ENCODE peak calls at places on chromosomes 1 and 21, in six cellular contexts. Q, G, R, N, O and Z are unnamed samples.
A peak's percentile ranks its signal among the peaks of the same experiment; 100 is the strongest.

GRCh38 chr21:44391345-44392091 is 38.1 kb downstream of the TRPM2 start:
- ATAC-seq in G (peak; percentile 34), Q (no peak), R (no peak), N (no peak), O (peak; percentile 51), Z (no peak)

GRCh38 chr1:98048234-98048633 is 127.4 kb upstream of the DPYD start:
- ATAC-seq in R (peak; percentile 79), Q (peak; percentile 13), G (peak; percentile 92), N (peak; percentile 81), O (peak; percentile 90), Z (peak; percentile 65)

GRCh38 chr1:42418516-42418915 is 37.3 kb downstream of the ZMYND12 start:
- ATAC-seq in G (no peak), O (no peak), R (no peak), N (no peak), Q (no peak), Z (no peak)

GRCh38 chr1:229199261-229199850 is 71.6 kb upstream of the RAB4A start:
- ATAC-seq in Q (no peak), N (no peak), R (peak; percentile 24), O (peak; percentile 49), G (peak; percentile 30), Z (no peak)

GRCh38 chr1:25467616-25468015 is 36.9 kb downstream of the MACO1 start:
- ATAC-seq in R (no peak), G (no peak), O (no peak), Q (no peak), N (peak; percentile 11), Z (no peak)

GRCh38 chr1:198018529-198018928 is 101.4 kb downstream of the LHX9 start:
- ATAC-seq in N (no peak), R (no peak), Q (peak; percentile 88), O (no peak), G (peak; percentile 35), Z (no peak)

GRCh38 chr1:239717097-239718051 is 331.0 kb downstream of the CHRM3 start:
- ATAC-seq in R (no peak), G (no peak), O (no peak), N (no peak), Q (no peak), Z (no peak)

GRCh38 chr1:1232224-1232800 is at the start of gene B3GALT6:
- ATAC-seq in G (no peak), N (no peak), R (peak; percentile 28), O (no peak), Q (no peak), Z (no peak)

GRCh38 chr21:43370091-43370658 is 56.8 kb downstream of the SIK1 start:
- ATAC-seq in Q (no peak), N (no peak), G (no peak), O (no peak), R (no peak), Z (no peak)

GRCh38 chr1:145926706-145927072 is 595 bp downstream of the RBM8A start:
- ATAC-seq in G (peak; percentile 6), Q (peak; percentile 44), N (no peak), O (peak; percentile 3), R (peak; percentile 42), Z (no peak)

DNA sequence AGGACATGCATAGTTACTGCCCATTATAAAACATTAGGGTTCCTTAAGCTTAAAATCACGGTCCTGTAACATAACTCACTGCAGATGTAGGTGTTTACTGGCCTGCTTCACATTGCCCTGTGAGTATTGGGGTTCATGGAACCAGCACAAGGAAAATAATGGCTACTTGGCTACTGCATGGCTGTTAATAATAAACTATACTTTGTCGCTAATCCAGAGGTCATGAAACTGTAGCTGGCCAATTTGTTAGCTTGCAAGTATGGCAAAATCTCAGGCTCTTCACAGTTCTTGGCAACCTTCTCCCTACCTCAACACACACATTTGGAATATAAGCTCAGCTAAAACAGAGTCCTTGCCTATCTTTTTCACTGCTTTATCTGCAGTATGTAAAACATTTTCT is 274.0 kb upstream of the NR5A2 start:
- ATAC-seq in Q (no peak), O (no peak), R (no peak), N (no peak), G (no peak), Z (no peak)
- TF ChIP-seq CTCF in Q (no peak), O (no peak), R (no peak), N (no peak), G (no peak), Z (no peak)

GRCh38 chr1:169109561-169110134 is 3.2 kb downstream of the ATP1B1 start:
- ATAC-seq in G (peak; percentile 44), O (peak; percentile 49), N (no peak), Q (peak; percentile 61), R (peak; percentile 43), Z (peak; percentile 31)

GRCh38 chr1:169110691-169111447 is 4.4 kb downstream of the ATP1B1 start:
- ATAC-seq in O (no peak), G (peak; percentile 4), R (no peak), Q (no peak), N (no peak), Z (no peak)

GRCh38 chr1:169112241-169112640 is 5.8 kb downstream of the ATP1B1 start:
- ATAC-seq in O (no peak), G (no peak), N (no peak), Q (no peak), R (no peak), Z (no peak)

GRCh38 chr1:169110265-169110664 is 3.8 kb downstream of the ATP1B1 start:
- ATAC-seq in G (no peak), R (no peak), Q (no peak), O (no peak), N (no peak), Z (no peak)

DNA sequence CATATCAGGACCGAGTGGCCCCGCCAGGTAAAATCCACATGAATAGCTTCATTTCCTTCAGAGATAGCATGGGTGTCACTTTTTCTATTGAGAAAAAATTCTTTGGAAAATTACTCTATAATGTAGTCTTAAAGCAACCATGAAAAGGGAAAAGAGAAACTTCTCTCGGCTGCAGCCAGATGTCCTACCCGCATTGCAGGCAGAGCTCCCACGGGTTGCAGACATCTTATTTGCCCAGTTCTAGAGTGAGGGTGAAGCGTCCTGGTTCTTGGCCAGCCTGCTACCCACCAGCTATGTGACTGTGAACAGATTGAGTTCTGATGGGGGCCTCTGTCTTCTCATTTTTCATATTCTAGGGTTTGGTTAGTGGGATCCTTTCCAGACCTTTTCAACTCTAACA is 5.0 kb downstream of the ATP1B1 start:
- ATAC-seq in G (no peak), N (no peak), R (no peak), O (no peak), Q (no peak), Z (no peak)
- TF ChIP-seq CTCF in G (no peak), N (no peak), R (no peak), O (no peak), Q (no peak), Z (peak; percentile 33)

DNA sequence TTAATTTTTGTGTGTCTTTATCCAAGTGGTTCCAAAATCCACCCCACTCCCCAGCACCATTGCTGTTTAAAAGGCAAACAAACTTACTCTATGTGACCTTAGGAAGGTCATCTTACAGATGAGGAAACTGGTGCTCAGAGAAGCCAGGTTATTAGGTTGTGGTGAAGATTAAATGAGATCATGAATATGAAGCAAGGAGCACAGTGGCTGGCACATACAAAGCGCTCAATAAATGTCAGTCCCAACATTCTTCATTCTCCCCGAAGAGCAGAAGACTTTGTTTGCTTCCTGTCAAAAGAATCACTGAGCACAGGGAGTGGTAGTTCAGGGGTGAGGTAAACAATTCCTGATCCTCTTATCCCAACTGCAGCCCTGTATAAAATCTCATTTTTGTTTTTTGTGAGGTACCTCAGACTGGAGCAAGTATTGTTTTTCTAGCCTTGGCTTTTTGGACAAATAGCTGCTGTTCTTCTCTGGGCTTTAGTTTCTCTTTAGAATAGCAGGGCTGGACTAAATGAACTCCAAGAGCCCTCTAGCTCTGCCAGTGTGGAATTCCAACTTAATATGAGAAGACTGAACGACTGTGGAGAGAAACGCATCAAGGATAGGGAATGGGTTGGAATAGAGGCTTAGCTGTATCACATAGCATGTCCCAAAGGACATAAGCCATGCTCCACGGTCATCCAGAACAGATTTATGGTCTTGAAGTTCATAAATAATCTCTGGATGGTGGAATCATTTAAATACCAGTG is 455.3 kb upstream of the USP24 start:
- ATAC-seq in Q (no peak), R (no peak), G (peak; percentile 42), N (no peak), O (no peak), Z (peak; percentile 38)
- TF ChIP-seq CTCF in Q (no peak), R (no peak), G (no peak), N (no peak), O (no peak), Z (no peak)

GRCh38 chr1:115837386-115837761 is 3.6 kb downstream of the NHLH2 start:
- ATAC-seq in G (no peak), N (no peak), Q (no peak), R (no peak), O (no peak), Z (no peak)
- TF ChIP-seq CTCF in G (no peak), N (no peak), Q (no peak), R (no peak), O (no peak), Z (no peak)

GRCh38 chr1:17488977-17489739 is 49.7 kb upstream of the RCC2 start:
- ATAC-seq in O (no peak), N (no peak), G (no peak), Q (no peak), R (no peak), Z (peak; percentile 73)
- TF ChIP-seq CTCF in O (no peak), N (no peak), G (no peak), Q (no peak), R (no peak), Z (no peak)